ENCODE peak calls at places on chromosome 16, in five cellular contexts. A, R, S, B and G are unnamed samples.
A peak's percentile ranks its signal among the peaks of the same experiment; 100 is the strongest.

GRCh38 chr16:7501868-7502267 is 169.2 kb downstream of the RBFOX1 start:
- DNase-seq in A (no peak), R (no peak), S (no peak), B (no peak), G (no peak)

GRCh38 chr16:81808933-81809480 is 29.9 kb downstream of the PLCG2 start:
- DNase-seq in A (no peak), R (no peak), S (no peak), B (no peak), G (no peak)

GRCh38 chr16:56950881-56951771 is 10.6 kb upstream of the CETP start:
- DNase-seq in A (peak; percentile 44), R (no peak), S (peak; percentile 10), B (no peak), G (no peak)

GRCh38 chr16:80931985-80932720 is 74.5 kb downstream of the CMC2 start:
- DNase-seq in A (peak; percentile 82), R (peak; percentile 40), S (no peak), B (no peak), G (peak; percentile 71)

GRCh38 chr16:31072540-31073072 is 1.4 kb downstream of the ZNF668 start:
- DNase-seq in A (no peak), R (no peak), S (peak; percentile 9), B (no peak), G (no peak)

GRCh38 chr16:15401972-15402371 is 6.4 kb downstream of the MPV17L start:
- DNase-seq in A (no peak), R (no peak), S (no peak), B (no peak), G (no peak)

GRCh38 chr16:70691223-70692129 is 5.6 kb upstream of the MTSS2 start:
- DNase-seq in A (peak; percentile 76), R (no peak), S (no peak), B (no peak), G (peak; percentile 88)

GRCh38 chr16:17377360-17378324 is 93.1 kb downstream of the XYLT1 start:
- DNase-seq in A (no peak), R (no peak), S (no peak), B (no peak), G (no peak)

GRCh38 chr16:89080251-89080853 is 13.3 kb upstream of the ACSF3 start:
- DNase-seq in A (no peak), R (no peak), S (no peak), B (no peak), G (no peak)

GRCh38 chr16:64996641-64997040 is 125.2 kb downstream of the CDH11 start:
- DNase-seq in A (no peak), R (no peak), S (no peak), B (no peak), G (no peak)

GRCh38 chr16:3004781-3005284 is 7.9 kb upstream of the CLDN9 start:
- DNase-seq in A (no peak), R (no peak), S (no peak), B (no peak), G (no peak)

GRCh38 chr16:48444574-48444973 is 59.4 kb upstream of the SIAH1 start:
- DNase-seq in A (no peak), R (peak; percentile 72), S (no peak), B (no peak), G (no peak)

GRCh38 chr16:85525464-85526117 is 87.5 kb upstream of the GSE1 start:
- DNase-seq in A (no peak), R (no peak), S (no peak), B (no peak), G (no peak)

GRCh38 chr16:14629612-14629918 is 495 bp downstream of the PARN start:
- DNase-seq in A (no peak), R (no peak), S (no peak), B (no peak), G (peak; percentile 73)

GRCh38 chr16:89918453-89919347 is at the start of gene MC1R:
- DNase-seq in A (no peak), R (no peak), S (peak; percentile 23), B (peak; percentile 74), G (no peak)

GRCh38 chr16:25014500-25015147 is 545 bp downstream of the ARHGAP17 start:
- DNase-seq in A (peak; percentile 51), R (no peak), S (no peak), B (peak; percentile 83), G (peak; percentile 72)

GRCh38 chr16:58025351-58026138 is at the start of gene MMP15:
- DNase-seq in A (peak; percentile 80), R (no peak), S (peak; percentile 48), B (no peak), G (peak; percentile 79)

GRCh38 chr16:14600164-14600563 is 29.9 kb downstream of the PARN start:
- DNase-seq in A (no peak), R (no peak), S (no peak), B (no peak), G (no peak)

GRCh38 chr16:57379579-57379978 is 7.3 kb downstream of the CX3CL1 start:
- DNase-seq in A (no peak), R (no peak), S (no peak), B (no peak), G (no peak)

GRCh38 chr16:13529193-13529982 is 390.6 kb upstream of the ERCC4 start:
- DNase-seq in A (no peak), R (no peak), S (no peak), B (no peak), G (no peak)

GRCh38 chr16:87380875-87381274 is 2.7 kb downstream of the FBXO31 start:
- DNase-seq in A (no peak), R (no peak), S (no peak), B (no peak), G (no peak)

GRCh38 chr16:2028620-2029220 is 2.0 kb downstream of the NHERF2 start:
- DNase-seq in A (no peak), R (no peak), S (no peak), B (no peak), G (no peak)

GRCh38 chr16:66846266-66846665 is 2.1 kb downstream of the CA7 start:
- DNase-seq in A (no peak), R (no peak), S (no peak), B (no peak), G (no peak)

GRCh38 chr16:80824623-80825364 is 20.4 kb upstream of the CDYL2 start:
- DNase-seq in A (no peak), R (peak; percentile 33), S (no peak), B (no peak), G (no peak)

GRCh38 chr16:70298988-70299938 is at the start of gene DDX19B:
- DNase-seq in A (peak; percentile 82), R (peak; percentile 36), S (peak; percentile 57), B (peak; percentile 90), G (peak; percentile 89)